ENCODE peak calls at places on chromosomes 1 and 21, in five cellular contexts. One of them, this sample, is unnamed.

GRCh38 chr21:17269760-17270159 is 243.1 kb upstream of the CXADR start:
- DNase-seq in esophagus muscularis mucosa: no peak
- DNase-seq in transverse colon: no peak
- DNase-seq in sigmoid colon: no peak
- DNase-seq in left ventricle myocardium inferior: no peak
- DNase-seq in this sample: no peak

GRCh38 chr1:70401974-70402373 is 9.1 kb upstream of the CTH start:
- DNase-seq in esophagus muscularis mucosa: no peak
- DNase-seq in transverse colon: no peak
- DNase-seq in sigmoid colon: no peak
- DNase-seq in left ventricle myocardium inferior: no peak
- DNase-seq in this sample: no peak

GRCh38 chr21:16088121-16088520 is 358.3 kb downstream of the USP25 start:
- DNase-seq in esophagus muscularis mucosa: no peak
- DNase-seq in transverse colon: no peak
- DNase-seq in sigmoid colon: no peak
- DNase-seq in left ventricle myocardium inferior: no peak
- DNase-seq in this sample: no peak

GRCh38 chr1:203666621-203667020 is 40.0 kb downstream of the ATP2B4 start:
- DNase-seq in esophagus muscularis mucosa: no peak
- DNase-seq in transverse colon: no peak
- DNase-seq in sigmoid colon: no peak
- DNase-seq in left ventricle myocardium inferior: no peak
- DNase-seq in this sample: no peak

GRCh38 chr21:18529253-18529652 is 125.7 kb upstream of the TMPRSS15 start:
- DNase-seq in esophagus muscularis mucosa: no peak
- DNase-seq in transverse colon: no peak
- DNase-seq in sigmoid colon: no peak
- DNase-seq in left ventricle myocardium inferior: no peak
- DNase-seq in this sample: no peak

GRCh38 chr1:39751595-39751994 is 12.9 kb downstream of the PPIE start:
- DNase-seq in esophagus muscularis mucosa: no peak
- DNase-seq in transverse colon: no peak
- DNase-seq in sigmoid colon: no peak
- DNase-seq in left ventricle myocardium inferior: no peak
- DNase-seq in this sample: no peak

GRCh38 chr21:33308586-33309490 is 15.9 kb upstream of the IFNAR1 start:
- DNase-seq in esophagus muscularis mucosa: peak
- DNase-seq in transverse colon: peak
- DNase-seq in sigmoid colon: no peak
- DNase-seq in left ventricle myocardium inferior: no peak
- DNase-seq in this sample: no peak

GRCh38 chr1:180424848-180425457 is 77.4 kb downstream of the ACBD6 start:
- DNase-seq in esophagus muscularis mucosa: no peak
- DNase-seq in transverse colon: no peak
- DNase-seq in sigmoid colon: no peak
- DNase-seq in left ventricle myocardium inferior: no peak
- DNase-seq in this sample: no peak

GRCh38 chr1:96370752-96371151 is 350.8 kb upstream of the PTBP2 start:
- DNase-seq in esophagus muscularis mucosa: no peak
- DNase-seq in transverse colon: no peak
- DNase-seq in sigmoid colon: no peak
- DNase-seq in left ventricle myocardium inferior: no peak
- DNase-seq in this sample: no peak

GRCh38 chr1:64955093-64956066 is 11.0 kb downstream of the JAK1 start:
- DNase-seq in esophagus muscularis mucosa: no peak
- DNase-seq in transverse colon: peak
- DNase-seq in sigmoid colon: no peak
- DNase-seq in left ventricle myocardium inferior: peak
- DNase-seq in this sample: peak

GRCh38 chr21:44403106-44404020 is 49.9 kb downstream of the TRPM2 start:
- DNase-seq in esophagus muscularis mucosa: no peak
- DNase-seq in transverse colon: no peak
- DNase-seq in sigmoid colon: no peak
- DNase-seq in left ventricle myocardium inferior: no peak
- DNase-seq in this sample: no peak

GRCh38 chr1:25579947-25580309 is 36.5 kb downstream of the LDLRAP1 start:
- DNase-seq in esophagus muscularis mucosa: no peak
- DNase-seq in transverse colon: no peak
- DNase-seq in sigmoid colon: no peak
- DNase-seq in left ventricle myocardium inferior: no peak
- DNase-seq in this sample: no peak

GRCh38 chr1:25622526-25622925 is 5.9 kb downstream of the MAN1C1 start:
- DNase-seq in esophagus muscularis mucosa: peak
- DNase-seq in transverse colon: no peak
- DNase-seq in sigmoid colon: no peak
- DNase-seq in left ventricle myocardium inferior: no peak
- DNase-seq in this sample: no peak

GRCh38 chr1:237012789-237013383 is 8.6 kb upstream of the MT1HL1 start:
- DNase-seq in esophagus muscularis mucosa: no peak
- DNase-seq in transverse colon: peak
- DNase-seq in sigmoid colon: peak
- DNase-seq in left ventricle myocardium inferior: peak
- DNase-seq in this sample: peak

GRCh38 chr1:14301704-14302024 is 296.8 kb upstream of the KAZN start:
- DNase-seq in esophagus muscularis mucosa: no peak
- DNase-seq in transverse colon: no peak
- DNase-seq in sigmoid colon: no peak
- DNase-seq in left ventricle myocardium inferior: no peak
- DNase-seq in this sample: no peak

GRCh38 chr1:59552001-59552400 is 255.1 kb downstream of the FGGY start:
- DNase-seq in esophagus muscularis mucosa: no peak
- DNase-seq in transverse colon: no peak
- DNase-seq in sigmoid colon: no peak
- DNase-seq in left ventricle myocardium inferior: no peak
- DNase-seq in this sample: peak

GRCh38 chr1:29985376-29985945 is 737.9 kb downstream of the MATN1 start:
- DNase-seq in esophagus muscularis mucosa: peak
- DNase-seq in transverse colon: no peak
- DNase-seq in sigmoid colon: no peak
- DNase-seq in left ventricle myocardium inferior: no peak
- DNase-seq in this sample: no peak

GRCh38 chr1:205492201-205492667 is 12.2 kb upstream of the CDK18 start:
- DNase-seq in esophagus muscularis mucosa: no peak
- DNase-seq in transverse colon: no peak
- DNase-seq in sigmoid colon: no peak
- DNase-seq in left ventricle myocardium inferior: no peak
- DNase-seq in this sample: no peak

GRCh38 chr1:57423135-57424131 is at the start of gene DAB1:
- DNase-seq in esophagus muscularis mucosa: no peak
- DNase-seq in transverse colon: no peak
- DNase-seq in sigmoid colon: no peak
- DNase-seq in left ventricle myocardium inferior: no peak
- DNase-seq in this sample: no peak

GRCh38 chr1:244836135-244836521 is 670 bp downstream of the COX20 start:
- DNase-seq in esophagus muscularis mucosa: no peak
- DNase-seq in transverse colon: no peak
- DNase-seq in sigmoid colon: no peak
- DNase-seq in left ventricle myocardium inferior: no peak
- DNase-seq in this sample: no peak

GRCh38 chr1:225488671-225489070 is 60.8 kb upstream of the LBR start:
- DNase-seq in esophagus muscularis mucosa: no peak
- DNase-seq in transverse colon: no peak
- DNase-seq in sigmoid colon: peak
- DNase-seq in left ventricle myocardium inferior: no peak
- DNase-seq in this sample: no peak

GRCh38 chr1:147115496-147115895 is 56.8 kb downstream of the PRKAB2 start:
- DNase-seq in esophagus muscularis mucosa: no peak
- DNase-seq in transverse colon: no peak
- DNase-seq in sigmoid colon: no peak
- DNase-seq in left ventricle myocardium inferior: no peak
- DNase-seq in this sample: no peak

GRCh38 chr1:63261736-63262142 is 60.6 kb upstream of the FOXD3 start:
- DNase-seq in esophagus muscularis mucosa: peak
- DNase-seq in transverse colon: no peak
- DNase-seq in sigmoid colon: no peak
- DNase-seq in left ventricle myocardium inferior: no peak
- DNase-seq in this sample: no peak

GRCh38 chr1:90452491-90452890 is 264.6 kb downstream of the BARHL2 start:
- DNase-seq in esophagus muscularis mucosa: no peak
- DNase-seq in transverse colon: no peak
- DNase-seq in sigmoid colon: no peak
- DNase-seq in left ventricle myocardium inferior: no peak
- DNase-seq in this sample: no peak

GRCh38 chr1:172122381-172122780 is 281.1 kb downstream of the DNM3 start:
- DNase-seq in esophagus muscularis mucosa: no peak
- DNase-seq in transverse colon: no peak
- DNase-seq in sigmoid colon: no peak
- DNase-seq in left ventricle myocardium inferior: no peak
- DNase-seq in this sample: no peak

GRCh38 chr1:18530567-18531502 is 50.1 kb downstream of the KLHDC7A start:
- DNase-seq in esophagus muscularis mucosa: peak
- DNase-seq in transverse colon: peak
- DNase-seq in sigmoid colon: no peak
- DNase-seq in left ventricle myocardium inferior: no peak
- DNase-seq in this sample: no peak

GRCh38 chr1:49651136-49651535 is 372.6 kb downstream of the AGBL4 start:
- DNase-seq in esophagus muscularis mucosa: no peak
- DNase-seq in transverse colon: no peak
- DNase-seq in sigmoid colon: no peak
- DNase-seq in left ventricle myocardium inferior: no peak
- DNase-seq in this sample: no peak

GRCh38 chr1:1085171-1085841 is 11.2 kb upstream of the RNF223 start:
- DNase-seq in esophagus muscularis mucosa: no peak
- DNase-seq in transverse colon: peak
- DNase-seq in sigmoid colon: no peak
- DNase-seq in left ventricle myocardium inferior: no peak
- DNase-seq in this sample: no peak

GRCh38 chr1:10209905-10210810 is at the start of gene KIF1B:
- DNase-seq in esophagus muscularis mucosa: peak
- DNase-seq in transverse colon: peak
- DNase-seq in sigmoid colon: peak
- DNase-seq in left ventricle myocardium inferior: peak
- DNase-seq in this sample: peak

GRCh38 chr21:42654179-42654912 is 925 bp downstream of the PDE9A start:
- DNase-seq in esophagus muscularis mucosa: no peak
- DNase-seq in transverse colon: no peak
- DNase-seq in sigmoid colon: no peak
- DNase-seq in left ventricle myocardium inferior: no peak
- DNase-seq in this sample: peak

GRCh38 chr1:110004583-110004982 is 20.0 kb downstream of the AHCYL1 start:
- DNase-seq in esophagus muscularis mucosa: no peak
- DNase-seq in transverse colon: no peak
- DNase-seq in sigmoid colon: no peak
- DNase-seq in left ventricle myocardium inferior: no peak
- DNase-seq in this sample: no peak

GRCh38 chr1:203593723-203594122 is 32.9 kb upstream of the ATP2B4 start:
- DNase-seq in esophagus muscularis mucosa: no peak
- DNase-seq in transverse colon: peak
- DNase-seq in sigmoid colon: peak
- DNase-seq in left ventricle myocardium inferior: no peak
- DNase-seq in this sample: no peak

GRCh38 chr1:202589190-202589680 is 121.0 kb downstream of the SYT2 start:
- DNase-seq in esophagus muscularis mucosa: peak
- DNase-seq in transverse colon: peak
- DNase-seq in sigmoid colon: peak
- DNase-seq in left ventricle myocardium inferior: peak
- DNase-seq in this sample: no peak
- TF ChIP-seq CTCF in esophagus muscularis mucosa: peak
- TF ChIP-seq CTCF in transverse colon: no peak
- TF ChIP-seq CTCF in sigmoid colon: no peak
- TF ChIP-seq CTCF in left ventricle myocardium inferior: no peak
- TF ChIP-seq CTCF in this sample: no peak

DNA sequence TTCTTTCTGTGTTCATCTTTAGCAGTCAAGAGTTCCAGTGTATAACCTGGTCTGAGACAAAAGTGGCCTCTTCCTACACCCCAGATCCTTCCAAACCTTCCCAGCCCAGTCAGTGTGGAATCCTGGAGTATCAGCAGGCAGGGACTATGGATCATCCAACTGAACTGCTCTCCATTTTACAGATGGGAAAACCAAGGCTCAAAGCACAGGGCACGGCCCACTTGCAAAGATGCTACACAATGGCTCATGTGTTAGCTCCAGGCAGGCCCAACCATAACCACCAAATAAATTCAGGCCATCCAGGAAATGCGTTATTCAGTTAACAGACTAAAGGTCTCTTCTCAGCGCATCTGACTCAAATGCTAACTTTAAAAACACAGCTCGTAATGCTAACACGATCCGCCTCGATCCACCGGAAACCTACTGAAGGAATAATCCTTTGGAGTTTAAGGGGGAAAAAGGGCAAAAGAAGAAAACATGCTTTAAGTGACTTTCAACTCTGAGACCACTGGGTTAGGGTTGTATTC is 7.1 kb downstream of the GLIS1 start:
- DNase-seq in esophagus muscularis mucosa: no peak
- DNase-seq in transverse colon: no peak
- DNase-seq in sigmoid colon: no peak
- DNase-seq in left ventricle myocardium inferior: no peak
- DNase-seq in this sample: no peak
- H3K4me3 ChIP-seq in esophagus muscularis mucosa: no peak
- H3K4me3 ChIP-seq in transverse colon: no peak
- H3K4me3 ChIP-seq in sigmoid colon: no peak
- H3K4me3 ChIP-seq in left ventricle myocardium inferior: no peak
- H3K4me3 ChIP-seq in this sample: no peak

DNA sequence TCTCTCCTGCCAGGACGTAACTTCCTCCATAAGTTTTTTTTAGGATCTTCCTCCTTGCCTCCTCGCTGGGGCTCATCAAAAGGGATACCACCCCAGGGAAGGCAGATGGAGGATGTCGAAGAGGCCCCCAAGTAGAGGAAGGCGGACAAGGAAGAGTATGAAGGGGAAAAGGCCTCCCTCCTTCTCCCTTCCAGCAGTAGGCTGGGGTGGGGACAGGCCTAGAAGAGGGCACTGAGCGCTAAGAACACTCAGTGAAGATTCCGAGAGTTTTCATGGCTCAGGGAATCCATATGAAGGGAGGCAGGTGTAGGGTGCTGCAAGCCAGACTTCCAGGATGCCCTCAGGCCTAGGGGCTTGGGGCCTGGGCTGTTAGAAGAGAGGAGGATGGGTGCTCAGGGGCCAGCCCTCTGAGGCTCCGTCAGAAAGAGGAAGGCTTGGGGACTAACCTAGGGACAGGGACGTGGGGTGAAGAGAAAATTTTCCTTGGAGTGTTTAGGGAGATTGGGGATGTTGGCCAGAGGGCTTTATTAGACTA is 1.8 kb upstream of the SLC6A9 start:
- DNase-seq in esophagus muscularis mucosa: no peak
- DNase-seq in transverse colon: no peak
- DNase-seq in sigmoid colon: peak
- DNase-seq in left ventricle myocardium inferior: no peak
- DNase-seq in this sample: no peak
- H3K27ac ChIP-seq in esophagus muscularis mucosa: peak
- H3K27ac ChIP-seq in transverse colon: no peak
- H3K27ac ChIP-seq in sigmoid colon: no peak
- H3K27ac ChIP-seq in left ventricle myocardium inferior: no peak
- H3K27ac ChIP-seq in this sample: no peak

DNA sequence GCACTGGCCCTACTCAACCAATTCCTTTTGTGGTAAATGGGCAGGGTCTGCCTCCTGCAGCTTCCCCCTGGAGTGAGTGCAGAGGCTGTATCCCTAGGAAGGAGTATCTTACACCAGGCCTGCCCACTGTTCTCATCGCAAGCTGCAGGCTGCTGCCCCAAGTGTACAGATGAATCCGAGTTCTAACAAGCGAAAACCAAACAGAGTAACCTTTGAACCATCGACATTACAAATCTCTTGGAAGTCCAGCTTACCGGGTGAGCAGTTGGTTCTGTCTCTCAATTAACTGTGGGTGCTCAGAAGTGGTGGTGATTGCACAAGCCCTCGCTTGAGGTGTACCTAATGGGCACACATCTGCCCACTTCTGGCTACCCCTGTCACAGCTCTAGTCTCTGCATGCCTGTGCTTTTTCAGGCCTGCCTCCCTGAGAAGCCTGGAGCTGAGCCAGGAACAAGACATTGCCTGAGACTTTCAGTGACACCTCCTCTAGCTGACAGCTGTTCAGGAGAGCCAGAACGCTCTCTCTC is 22.7 kb downstream of the INAVA start:
- DNase-seq in esophagus muscularis mucosa: no peak
- DNase-seq in transverse colon: no peak
- DNase-seq in sigmoid colon: peak
- DNase-seq in left ventricle myocardium inferior: peak
- DNase-seq in this sample: no peak
- TF ChIP-seq CTCF in esophagus muscularis mucosa: no peak
- TF ChIP-seq CTCF in transverse colon: no peak
- TF ChIP-seq CTCF in sigmoid colon: no peak
- TF ChIP-seq CTCF in left ventricle myocardium inferior: no peak
- TF ChIP-seq CTCF in this sample: no peak